ENCODE peak calls at places on chromosomes 5 and 9, in six cellular contexts. U is body of pancreas; Q is cardiac muscle cell; F is fibroblast of lung; I is lower leg skin; H is CD4-positive, CD25-positive, alpha-beta regulatory T cell. R is an unnamed sample.

GRCh38 chr5:115355777-115356381 is 59.4 kb upstream of the CCDC112 start:
- DNase-seq in H (no peak), U (no peak), F (no peak), Q (no peak), I (no peak), R (no peak)

GRCh38 chr9:126500600-126501382 is 112.9 kb upstream of the LMX1B start:
- DNase-seq in I (peak; percentile 95), H (peak; percentile 47), F (peak; percentile 65), Q (peak; percentile 90), U (peak; percentile 76), R (peak; percentile 49)

GRCh38 chr5:98771389-98772109 is 1.9 kb upstream of the RGMB start:
- DNase-seq in I (no peak), U (peak; percentile 69), F (peak; percentile 84), Q (peak; percentile 88), H (peak; percentile 44), R (peak; percentile 92)

GRCh38 chr5:76180817-76181805 is 97.9 kb downstream of the SV2C start:
- DNase-seq in H (no peak), Q (no peak), F (no peak), I (no peak), U (no peak), R (no peak)

GRCh38 chr9:37787059-37787458 is 2.2 kb upstream of the EXOSC3 start:
- DNase-seq in F (no peak), Q (no peak), I (no peak), H (no peak), U (no peak), R (no peak)

GRCh38 chr9:113882636-113883164 is 6.6 kb downstream of the ZNF618 start:
- DNase-seq in H (no peak), U (no peak), I (no peak), F (no peak), Q (no peak), R (no peak)

GRCh38 chr9:98184326-98184725 is 8.1 kb downstream of the CORO2A start:
- DNase-seq in I (no peak), F (no peak), U (no peak), Q (no peak), H (no peak), R (no peak)

GRCh38 chr5:180172447-180173197 is 36.4 kb downstream of the RASGEF1C start:
- DNase-seq in I (peak; percentile 83), U (peak; percentile 27), H (no peak), Q (peak; percentile 64), F (no peak), R (no peak)

GRCh38 chr5:100824635-100825034 is 78.4 kb downstream of the ST8SIA4 start:
- DNase-seq in I (no peak), F (no peak), H (no peak), Q (no peak), U (no peak), R (no peak)

GRCh38 chr5:125484272-125485002 is 738.0 kb upstream of the ZNF608 start:
- DNase-seq in H (no peak), U (peak; percentile 77), I (peak; percentile 86), Q (peak; percentile 8), F (peak; percentile 98), R (peak; percentile 95)

GRCh38 chr5:90530736-90531487 is 1.5 kb upstream of the LYSMD3 start:
- DNase-seq in F (no peak), U (peak; percentile 17), H (no peak), I (no peak), Q (no peak), R (no peak)
- H3K4me3 ChIP-seq in F (peak overlapping the region; percentile 99), U (no peak overlapping the region), H (peak overlapping the region; percentile 94), I (no peak overlapping the region), Q (no peak overlapping the region), R (peak overlapping the region; percentile 90)

DNA sequence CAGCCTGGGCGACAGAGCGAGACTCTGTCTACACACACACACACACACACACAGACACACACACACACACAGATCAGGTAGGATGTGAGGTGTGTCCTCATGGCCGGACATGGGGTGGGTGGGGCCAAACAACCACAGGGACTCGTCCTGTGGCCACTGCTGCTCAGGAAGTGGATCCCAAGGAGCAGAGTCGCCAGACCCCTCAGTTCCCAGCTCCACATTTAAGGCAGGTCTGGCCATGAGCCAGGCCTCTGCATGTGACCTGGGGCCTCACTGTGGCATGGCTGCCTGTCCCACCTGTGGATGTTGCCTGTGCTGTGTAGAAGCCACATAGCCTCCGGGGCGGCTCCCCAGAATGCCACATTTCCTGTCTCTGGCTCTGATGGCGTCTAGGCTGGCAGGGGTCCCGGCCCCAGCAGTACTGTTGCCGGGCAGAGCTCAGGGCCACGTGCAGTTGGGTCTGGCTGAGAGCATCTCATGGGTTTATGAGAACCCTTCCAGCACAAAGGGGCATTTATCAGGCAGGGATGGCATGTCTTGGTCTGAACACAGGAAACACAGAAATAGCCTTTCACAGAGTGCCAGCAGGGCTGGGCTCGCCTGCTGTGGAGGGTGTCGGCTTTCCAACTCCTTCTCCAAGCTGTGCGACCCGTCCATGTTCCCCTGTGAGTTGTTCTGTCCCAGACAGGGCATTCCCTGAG is 9.9 kb upstream of the NINJ1 start:
- DNase-seq in U (peak; percentile 45), I (no peak), H (peak; percentile 29), Q (no peak), F (no peak), R (no peak)
- H3K4me3 ChIP-seq in U (no peak overlapping the region), I (no peak overlapping the region), H (peak overlapping the region; percentile 7), Q (no peak overlapping the region), F (no peak overlapping the region), R (no peak overlapping the region)

DNA sequence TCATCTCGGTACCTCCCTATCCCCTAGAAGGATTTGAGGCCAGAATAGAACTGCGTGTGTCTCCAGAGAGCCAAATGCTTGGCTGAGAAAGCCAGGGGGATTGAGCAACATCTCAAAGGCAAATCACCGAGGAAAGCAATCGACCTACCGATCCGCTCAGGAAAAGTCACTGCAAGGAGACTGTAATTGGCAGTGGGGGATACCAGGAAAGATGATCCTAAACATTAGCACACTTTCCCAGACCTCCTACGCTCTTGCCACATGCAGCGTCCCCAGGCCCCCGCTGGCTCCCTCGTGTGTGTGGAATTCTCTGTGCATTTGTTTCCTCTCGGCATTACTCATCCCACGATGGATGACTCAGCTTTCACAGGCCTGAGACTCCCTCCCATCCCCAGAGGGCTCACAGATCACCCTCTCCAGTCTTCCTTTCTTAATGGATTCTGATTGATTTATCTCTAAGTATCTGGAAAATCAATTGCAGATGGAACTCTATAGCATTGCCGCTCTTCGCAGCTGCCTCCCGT is 82.2 kb upstream of the ICE1 start:
- DNase-seq in U (peak; percentile 35), H (no peak), Q (no peak), F (peak; percentile 96), I (peak; percentile 92), R (peak; percentile 91)
- H3K4me3 ChIP-seq in U (no peak overlapping the region), H (no peak overlapping the region), Q (no peak overlapping the region), F (peak overlapping the region; percentile 31), I (no peak overlapping the region), R (no peak overlapping the region)

GRCh38 chr5:95953026-95953425 is 8.6 kb downstream of the ELL2 start:
- DNase-seq in U (no peak), H (no peak), Q (no peak), I (no peak), F (no peak), R (no peak)
- H3K4me3 ChIP-seq in U (no peak overlapping the region), H (no peak overlapping the region), Q (no peak overlapping the region), I (no peak overlapping the region), F (no peak overlapping the region), R (no peak overlapping the region)

GRCh38 chr5:111143910-111144309 is 51.8 kb downstream of the WDR36 start:
- DNase-seq in U (peak; percentile 17), Q (no peak), I (no peak), F (peak; percentile 97), H (no peak), R (peak; percentile 85)

GRCh38 chr5:111144352-111144930 is 52.3 kb downstream of the WDR36 start:
- DNase-seq in I (no peak), F (peak; percentile 26), Q (no peak), H (no peak), U (no peak), R (no peak)

GRCh38 chr5:111147502-111147901 is 55.4 kb downstream of the WDR36 start:
- DNase-seq in U (no peak), Q (no peak), H (no peak), I (no peak), F (peak; percentile 3), R (no peak)

GRCh38 chr5:111142932-111143331 is 50.8 kb downstream of the WDR36 start:
- DNase-seq in U (no peak), Q (no peak), F (peak; percentile 28), I (no peak), H (no peak), R (no peak)

GRCh38 chr5:111146053-111146452 is 53.9 kb downstream of the WDR36 start:
- DNase-seq in Q (peak; percentile 8), F (no peak), U (no peak), H (no peak), I (no peak), R (no peak)
- H3K4me3 ChIP-seq in Q (no peak overlapping the region), F (no peak overlapping the region), U (no peak overlapping the region), H (no peak overlapping the region), I (no peak overlapping the region), R (no peak overlapping the region)

GRCh38 chr9:99249619-99250018 is 27.5 kb downstream of the SEC61B start:
- DNase-seq in U (no peak), I (no peak), F (peak; percentile 20), H (no peak), Q (no peak), R (no peak)

GRCh38 chr9:99253772-99254431 is 31.8 kb downstream of the SEC61B start:
- DNase-seq in U (no peak), F (peak; percentile 18), I (no peak), Q (no peak), H (peak; percentile 18), R (no peak)

GRCh38 chr9:99255651-99256050 is 33.6 kb downstream of the SEC61B start:
- DNase-seq in Q (no peak), H (no peak), F (no peak), I (no peak), U (no peak), R (no peak)

GRCh38 chr9:99251157-99251556 is 29.1 kb downstream of the SEC61B start:
- DNase-seq in U (no peak), I (no peak), F (no peak), H (no peak), Q (no peak), R (no peak)

GRCh38 chr9:99253134-99253533 is 31.1 kb downstream of the SEC61B start:
- DNase-seq in Q (no peak), F (no peak), I (no peak), H (no peak), U (no peak), R (no peak)
- H3K4me3 ChIP-seq in Q (no peak overlapping the region), F (no peak overlapping the region), I (no peak overlapping the region), H (peak overlapping the region; percentile 5), U (no peak overlapping the region), R (no peak overlapping the region)

DNA sequence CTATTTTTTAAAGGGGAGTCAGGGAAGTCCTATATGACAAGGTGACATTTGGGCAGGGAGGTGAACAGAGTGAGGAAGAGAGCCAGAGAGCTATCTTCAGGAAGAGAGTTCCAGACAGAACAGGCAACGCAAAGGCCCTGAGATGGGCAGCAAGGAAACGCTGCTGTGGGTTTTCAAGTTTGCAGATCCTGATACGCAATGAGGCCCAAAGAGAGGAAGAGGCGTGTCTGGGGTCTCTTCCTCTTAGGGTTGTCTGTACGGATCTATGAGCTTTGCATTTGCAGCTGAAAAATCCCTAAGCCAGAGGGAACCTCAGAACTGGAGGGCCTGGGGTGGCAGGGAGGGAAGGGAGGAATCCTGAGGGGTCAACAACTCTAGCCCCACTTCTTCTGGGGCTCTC is 13.6 kb downstream of the FAT2 start:
- DNase-seq in U (no peak), Q (no peak), H (no peak), F (no peak), I (no peak), R (no peak)
- H3K4me3 ChIP-seq in U (no peak overlapping the region), Q (no peak overlapping the region), H (no peak overlapping the region), F (no peak overlapping the region), I (no peak overlapping the region), R (no peak overlapping the region)